ENCODE peak calls at places on chromosome 15, in seven cellular contexts. F, T, M, A, I, G and N are unnamed samples.
A peak's percentile ranks its signal among the peaks of the same experiment; 100 is the strongest.

GRCh38 chr15:90232941-90233700 is 620 bp downstream of the CIB1 start:
- DNase-seq in F (no peak), T (peak; percentile 61), M (peak; percentile 23), A (peak; percentile 70), I (peak; percentile 42), G (peak; percentile 39), N (no peak)

GRCh38 chr15:63502137-63502801 is 2.1 kb upstream of the USP3 start:
- DNase-seq in F (no peak), T (no peak), M (no peak), A (peak; percentile 70), I (peak; percentile 47), G (no peak), N (no peak)

GRCh38 chr15:98599911-98600685 is 48.2 kb upstream of the IGF1R start:
- DNase-seq in F (no peak), T (no peak), M (no peak), A (no peak), I (peak; percentile 57), G (peak; percentile 3), N (no peak)

GRCh38 chr15:92808611-92809063 is 91.5 kb upstream of the CHD2 start:
- DNase-seq in F (no peak), T (peak; percentile 51), M (no peak), A (peak; percentile 75), I (peak; percentile 86), G (no peak), N (no peak)

GRCh38 chr15:30063829-30064559 is 18.8 kb upstream of the GOLGA8J start:
- DNase-seq in F (no peak), T (no peak), M (no peak), A (no peak), I (no peak), G (no peak), N (no peak)

GRCh38 chr15:40825661-40826088 is 2.8 kb downstream of the PPP1R14D start:
- DNase-seq in F (peak; percentile 85), T (no peak), M (no peak), A (no peak), I (peak; percentile 72), G (no peak), N (no peak)

GRCh38 chr15:71409541-71409940 is 294.3 kb downstream of the THSD4 start:
- DNase-seq in F (no peak), T (no peak), M (no peak), A (no peak), I (no peak), G (no peak), N (no peak)

GRCh38 chr15:47292638-47293037 is 424.7 kb upstream of the SEMA6D start:
- DNase-seq in F (no peak), T (no peak), M (no peak), A (no peak), I (no peak), G (no peak), N (no peak)

GRCh38 chr15:28273468-28273867 is 48.5 kb downstream of the HERC2 start:
- DNase-seq in F (no peak), T (no peak), M (no peak), A (no peak), I (no peak), G (no peak), N (no peak)

GRCh38 chr15:71251548-71252035 is 136.3 kb downstream of the THSD4 start:
- DNase-seq in F (no peak), T (no peak), M (no peak), A (no peak), I (no peak), G (no peak), N (no peak)

GRCh38 chr15:40087991-40088928 is 20.4 kb downstream of the BMF start:
- DNase-seq in F (no peak), T (peak; percentile 53), M (no peak), A (no peak), I (no peak), G (no peak), N (no peak)

GRCh38 chr15:45091161-45091560 is 22.8 kb downstream of the DUOX2 start:
- DNase-seq in F (no peak), T (no peak), M (no peak), A (no peak), I (peak; percentile 63), G (no peak), N (no peak)

GRCh38 chr15:31265090-31265870 is 61.4 kb upstream of the KLF13 start:
- DNase-seq in F (no peak), T (peak; percentile 9), M (no peak), A (peak; percentile 48), I (no peak), G (no peak), N (no peak)

GRCh38 chr15:66161108-66161507 is 92.4 kb downstream of the MEGF11 start:
- DNase-seq in F (no peak), T (no peak), M (no peak), A (no peak), I (no peak), G (no peak), N (no peak)

GRCh38 chr15:67322481-67322880 is 67.9 kb downstream of the IQCH start:
- DNase-seq in F (no peak), T (no peak), M (no peak), A (no peak), I (peak; percentile 38), G (no peak), N (no peak)

GRCh38 chr15:27669641-27670040 is 429.5 kb downstream of the OCA2 start:
- DNase-seq in F (no peak), T (no peak), M (no peak), A (no peak), I (no peak), G (no peak), N (no peak)

GRCh38 chr15:98002874-98003273 is 42.4 kb downstream of the ARRDC4 start:
- DNase-seq in F (no peak), T (no peak), M (no peak), A (no peak), I (no peak), G (no peak), N (no peak)

GRCh38 chr15:79623488-79623887 is 191.4 kb downstream of the MINAR1 start:
- DNase-seq in F (no peak), T (no peak), M (no peak), A (no peak), I (no peak), G (no peak), N (no peak)

GRCh38 chr15:67190813-67191212 is 63.6 kb downstream of the AAGAB start:
- DNase-seq in F (no peak), T (no peak), M (no peak), A (no peak), I (no peak), G (no peak), N (no peak)

GRCh38 chr15:88657326-88658069 is 18.7 kb downstream of the ISG20 start:
- DNase-seq in F (no peak), T (no peak), M (no peak), A (no peak), I (peak; percentile 57), G (no peak), N (no peak)

GRCh38 chr15:69253156-69253555 is 45.6 kb upstream of the PAQR5 start:
- DNase-seq in F (peak; percentile 18), T (peak; percentile 18), M (no peak), A (no peak), I (peak; percentile 57), G (no peak), N (peak; percentile 73)